ENCODE peak calls at places on chromosome 3, in ten cellular contexts. A is AG09309, R is BE2C, T is neural progenitor cell, H is AG04450, L is kidney epithelial cell, V is H9, X is mammary epithelial cell, Q is fibroblast of lung, W is heart right ventricle. C is an unnamed sample.

GRCh38 chr3:145903472-145904013 is 257.4 kb downstream of the PLOD2 start:
- DNase-seq in Q (no peak), L (no peak), W (no peak), A (no peak), V (no peak), R (no peak), X (no peak), T (no peak), H (no peak), C (no peak)

GRCh38 chr3:56188201-56188600 is 280.1 kb downstream of the ERC2 start:
- DNase-seq in T (no peak), L (no peak), X (no peak), W (no peak), Q (no peak), H (no peak), R (no peak), V (no peak), A (no peak), C (no peak)

GRCh38 chr3:39809181-39809994 is at the start of gene MYRIP:
- DNase-seq in R (peak; percentile 85), V (peak; percentile 86), A (no peak), Q (peak; percentile 7), H (no peak), T (peak; percentile 93), W (peak; percentile 20), L (no peak), X (no peak), C (no peak)

GRCh38 chr3:134252766-134253165 is 2.1 kb upstream of the RYK start:
- DNase-seq in T (no peak), L (no peak), W (no peak), V (no peak), Q (no peak), R (no peak), H (no peak), A (no peak), X (no peak), C (no peak)

GRCh38 chr3:136305879-136306278 is 55.7 kb downstream of the PCCB start:
- DNase-seq in T (no peak), V (no peak), Q (peak; percentile 23), L (no peak), W (no peak), H (peak; percentile 43), R (no peak), A (no peak), X (peak; percentile 38), C (peak; percentile 66)

GRCh38 chr3:158748237-158748828 is 16.1 kb upstream of the RARRES1 start:
- DNase-seq in T (no peak), R (peak; percentile 54), V (no peak), H (no peak), A (no peak), Q (no peak), W (peak; percentile 26), X (no peak), L (no peak), C (no peak)

GRCh38 chr3:147195896-147196295 is 210.4 kb downstream of the ZIC4 start:
- DNase-seq in T (no peak), X (no peak), Q (peak; percentile 21), W (no peak), A (peak; percentile 11), R (no peak), L (no peak), H (no peak), V (no peak), C (peak; percentile 11)

GRCh38 chr3:190585771-190586630 is 72.1 kb downstream of the IL1RAP start:
- DNase-seq in W (no peak), A (peak; percentile 47), R (no peak), T (peak; percentile 53), L (peak; percentile 94), X (peak; percentile 96), V (peak; percentile 58), H (peak; percentile 68), Q (peak; percentile 94), C (peak; percentile 84)

GRCh38 chr3:100630664-100631063 is 21.3 kb downstream of the ADGRG7 start:
- DNase-seq in X (no peak), L (no peak), W (no peak), Q (no peak), A (no peak), T (no peak), H (no peak), R (no peak), V (no peak), C (no peak)

GRCh38 chr3:57004154-57004730 is 56.2 kb upstream of the SPATA12 start:
- DNase-seq in R (no peak), Q (no peak), T (no peak), A (no peak), H (no peak), X (peak; percentile 44), W (no peak), V (no peak), L (no peak), C (no peak)

GRCh38 chr3:177300039-177300833 is 103.0 kb upstream of the TBL1XR1 start:
- DNase-seq in A (no peak), X (no peak), L (peak; percentile 98), R (no peak), Q (peak; percentile 78), T (peak; percentile 14), H (peak; percentile 4), W (no peak), V (no peak), C (peak; percentile 9)

GRCh38 chr3:87792532-87793321 is 266.1 kb downstream of the CGGBP1 start:
- DNase-seq in T (peak; percentile 80), R (no peak), A (no peak), Q (peak; percentile 0), L (no peak), W (peak; percentile 5), V (peak; percentile 59), H (no peak), X (no peak), C (no peak)

GRCh38 chr3:36219398-36219797 is 160.9 kb upstream of the STAC start:
- DNase-seq in Q (peak; percentile 95), X (peak; percentile 50), L (peak; percentile 70), T (no peak), R (no peak), H (no peak), A (peak; percentile 46), V (no peak), W (no peak), C (no peak)

GRCh38 chr3:10883478-10884234 is 67.6 kb downstream of the SLC6A11 start:
- DNase-seq in V (peak; percentile 38), W (no peak), L (no peak), A (no peak), R (peak; percentile 12), T (peak; percentile 69), H (no peak), Q (peak; percentile 5), X (peak; percentile 43), C (no peak)

DNA sequence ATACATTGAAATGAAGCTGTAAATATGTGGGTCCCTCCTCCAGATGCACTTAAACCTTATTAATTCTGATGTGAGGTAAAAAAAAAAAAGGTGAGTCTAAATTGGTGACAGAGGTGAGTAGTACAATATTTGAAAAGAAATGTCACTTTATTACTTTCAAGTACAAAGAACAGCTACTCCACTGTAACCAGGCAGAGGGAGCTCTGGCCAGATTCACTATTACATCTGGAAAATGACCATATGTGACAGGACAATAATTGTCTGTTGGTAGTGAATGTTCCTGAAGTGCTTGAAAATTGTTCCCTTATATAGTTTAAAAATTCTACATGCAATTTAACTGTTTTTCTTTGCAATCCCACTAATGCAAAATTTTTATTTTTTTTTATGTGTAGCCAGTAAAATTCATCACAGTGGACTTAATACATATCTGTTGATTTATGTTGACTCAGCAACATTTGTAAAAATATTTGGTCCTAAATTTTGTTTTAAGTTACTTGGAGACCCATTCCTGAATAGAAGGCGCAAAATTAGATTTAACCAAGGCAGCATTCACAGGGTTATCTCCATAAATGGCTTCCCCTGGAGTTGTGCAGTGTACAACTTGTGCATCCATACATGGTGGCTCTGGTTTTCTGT is 231.9 kb upstream of the TBC1D5 start:
- DNase-seq in A (no peak), V (no peak), Q (no peak), L (no peak), H (no peak), W (no peak), X (no peak), R (no peak), T (no peak), C (no peak)
- TF ChIP-seq CTCF in A (no peak), V (peak; percentile 36), Q (peak; percentile 32), L (peak; percentile 30), H (peak; percentile 23), W (peak; percentile 19), X (peak; percentile 40), R (peak; percentile 30), T (peak; percentile 15), C (peak; percentile 43)

DNA sequence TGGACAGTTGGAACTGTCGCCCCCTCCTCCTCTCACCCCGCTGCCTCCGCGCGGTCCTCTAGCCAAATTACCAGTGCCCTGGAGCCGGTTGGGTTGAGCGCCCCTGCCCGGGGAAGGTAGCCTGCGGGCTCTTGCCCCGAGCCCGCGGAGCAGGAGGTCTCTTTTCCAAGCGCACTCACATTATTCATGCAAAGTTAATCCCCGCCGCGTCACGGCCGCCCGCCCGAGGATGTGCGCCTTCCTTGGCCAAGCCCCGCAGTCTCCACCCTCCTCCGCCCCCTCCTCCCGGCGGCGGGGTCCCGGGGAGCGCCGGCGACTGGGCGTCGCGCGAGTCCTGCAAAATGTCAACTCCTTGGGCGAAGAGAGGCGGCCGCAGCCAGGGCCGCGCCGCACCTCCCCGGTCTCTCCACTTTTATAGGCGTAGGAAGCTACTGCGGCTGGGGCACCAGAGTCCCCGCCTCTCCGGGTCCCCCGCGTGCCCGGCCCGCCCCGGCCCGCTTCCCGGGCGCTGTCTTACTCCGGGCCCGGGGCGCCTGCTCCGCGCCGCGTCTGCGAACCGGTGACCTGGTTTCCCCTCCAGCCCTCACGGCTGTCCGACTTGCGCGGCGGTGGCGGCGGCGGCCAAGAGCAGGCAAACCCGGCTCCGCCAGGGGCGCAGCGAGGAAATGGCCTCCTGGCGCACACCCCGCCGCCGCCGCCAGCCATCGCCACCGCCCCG is at the start of gene THRB:
- DNase-seq in R (peak; percentile 21), V (peak; percentile 81), L (no peak), X (peak; percentile 77), H (no peak), W (peak; percentile 77), T (peak; percentile 79), Q (peak; percentile 48), A (no peak), C (no peak)
- TF ChIP-seq CTCF in R (no peak), V (peak; percentile 48), L (no peak), X (peak; percentile 20), H (no peak), W (peak; percentile 35), T (peak; percentile 49), Q (peak; percentile 16), A (peak; percentile 22), C (no peak)

GRCh38 chr3:98005438-98005837 is 29.7 kb downstream of the GABRR3 start:
- DNase-seq in X (no peak), L (no peak), T (no peak), R (no peak), Q (no peak), A (no peak), H (no peak), V (no peak), W (no peak), C (no peak)
- TF ChIP-seq CTCF in X (no peak), L (no peak), T (no peak), R (no peak), Q (no peak), A (no peak), H (no peak), V (no peak), W (no peak), C (no peak)

DNA sequence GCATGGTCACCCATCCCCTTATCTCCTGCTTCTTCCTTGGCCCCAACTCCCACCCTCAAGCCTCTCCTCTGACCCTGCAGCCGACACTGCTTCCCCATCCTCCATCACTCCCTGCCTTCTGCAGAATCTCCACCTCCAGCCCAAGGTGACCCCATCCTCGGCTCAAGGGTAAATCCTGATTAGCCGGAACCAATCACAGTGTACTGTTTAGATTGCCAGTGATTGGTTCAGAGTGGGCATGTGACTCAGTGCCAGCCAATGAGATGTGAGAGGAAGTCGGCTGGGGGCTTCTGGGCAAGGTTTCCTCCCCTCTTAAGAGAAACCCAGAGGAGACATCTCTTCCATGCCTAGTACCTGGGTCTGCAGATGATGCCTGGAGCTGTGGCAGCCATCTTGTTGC is 10.3 kb downstream of the CACNA2D2 start:
- DNase-seq in A (no peak), H (no peak), L (no peak), T (no peak), X (no peak), Q (no peak), W (no peak), R (no peak), V (no peak), C (no peak)
- TF ChIP-seq CTCF in A (no peak), H (no peak), L (no peak), T (no peak), X (no peak), Q (no peak), W (no peak), R (no peak), V (no peak), C (no peak)

C was measured in HFFc6.